ENCODE peak calls at places on chromosomes 13 and 19, in eight cellular contexts. C is lower leg skin, T is breast epithelium, S is A549, K is IMR-90, X is thyroid gland, N is body of pancreas, Y is Peyer's patch. H is an unnamed sample.

GRCh38 chr13:50999641-51000040 is 90.0 kb downstream of the RNASEH2B start:
- DNase-seq in C (no peak), T (no peak), S (no peak), K (no peak), X (no peak), N (no peak), Y (no peak), H (no peak)

GRCh38 chr19:33863436-33863835 is 66.8 kb downstream of the KCTD15 start:
- DNase-seq in C (no peak), T (peak; percentile 11), S (no peak), K (no peak), X (no peak), N (no peak), Y (no peak), H (peak; percentile 51)

GRCh38 chr13:25741796-25742195 is 310.0 kb downstream of the SHISA2 start:
- DNase-seq in C (no peak), T (no peak), S (no peak), K (no peak), X (no peak), N (no peak), Y (no peak), H (no peak)

GRCh38 chr19:38409631-38410133 is 6.8 kb downstream of the FAM98C start:
- DNase-seq in C (no peak), T (no peak), S (no peak), K (peak; percentile 54), X (no peak), N (no peak), Y (peak; percentile 45), H (no peak)

GRCh38 chr19:17985037-17985818 is 18.3 kb downstream of the KCNN1 start:
- DNase-seq in C (no peak), T (no peak), S (no peak), K (no peak), X (no peak), N (no peak), Y (no peak), H (no peak)

GRCh38 chr19:22335716-22336115 is 49.5 kb downstream of the ZNF729 start:
- DNase-seq in C (no peak), T (no peak), S (no peak), K (no peak), X (no peak), N (no peak), Y (no peak), H (no peak)

GRCh38 chr19:50720921-50721291 is 1.3 kb upstream of the SHANK1 start:
- DNase-seq in C (no peak), T (no peak), S (no peak), K (peak; percentile 73), X (no peak), N (no peak), Y (no peak), H (no peak)

GRCh38 chr19:40190891-40191835 is at the start of gene MAP3K10:
- DNase-seq in C (peak; percentile 34), T (no peak), S (peak; percentile 95), K (peak; percentile 51), X (peak; percentile 59), N (peak; percentile 68), Y (peak; percentile 83), H (peak; percentile 94)

GRCh38 chr19:16062789-16063188 is 13.5 kb upstream of the TPM4 start:
- DNase-seq in C (no peak), T (no peak), S (no peak), K (no peak), X (no peak), N (peak; percentile 44), Y (peak; percentile 76), H (peak; percentile 88)

GRCh38 chr19:2756477-2756876 is 16.7 kb upstream of the SLC39A3 start:
- DNase-seq in C (no peak), T (no peak), S (no peak), K (no peak), X (no peak), N (no peak), Y (no peak), H (peak; percentile 58)

GRCh38 chr13:50230365-50230978 is 215.2 kb downstream of the KCNRG start:
- DNase-seq in C (no peak), T (no peak), S (no peak), K (peak; percentile 53), X (no peak), N (no peak), Y (no peak), H (no peak)

GRCh38 chr13:40283666-40284065 is 382.8 kb downstream of the FOXO1 start:
- DNase-seq in C (no peak), T (peak; percentile 86), S (no peak), K (no peak), X (no peak), N (no peak), Y (no peak), H (no peak)

DNA sequence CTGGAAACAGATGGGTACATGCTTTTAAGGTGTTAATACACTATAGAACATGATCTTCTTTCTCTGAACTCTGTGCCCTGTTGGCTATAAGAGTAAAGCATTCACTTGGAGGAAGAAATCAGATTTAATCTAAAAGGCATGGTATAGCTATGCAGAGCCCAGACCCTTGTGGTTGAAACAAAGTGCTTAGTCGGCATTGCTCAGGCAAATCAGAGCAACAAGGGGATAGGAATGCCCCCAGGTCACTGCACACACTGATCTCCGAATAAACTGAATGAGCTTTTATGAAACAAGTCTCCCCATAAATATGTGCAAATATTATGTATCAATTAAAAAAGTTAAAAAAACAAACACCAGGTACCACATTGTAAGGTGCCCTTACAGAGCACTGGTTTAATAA is 52.0 kb upstream of the RGCC start:
- DNase-seq in C (no peak), T (no peak), S (no peak), K (no peak), X (no peak), N (no peak), Y (no peak), H (no peak)
- TF ChIP-seq POLR2A in C (no peak), T (no peak), S (no peak), K (no peak), X (no peak), N (no peak), Y (no peak), H (no peak)

DNA sequence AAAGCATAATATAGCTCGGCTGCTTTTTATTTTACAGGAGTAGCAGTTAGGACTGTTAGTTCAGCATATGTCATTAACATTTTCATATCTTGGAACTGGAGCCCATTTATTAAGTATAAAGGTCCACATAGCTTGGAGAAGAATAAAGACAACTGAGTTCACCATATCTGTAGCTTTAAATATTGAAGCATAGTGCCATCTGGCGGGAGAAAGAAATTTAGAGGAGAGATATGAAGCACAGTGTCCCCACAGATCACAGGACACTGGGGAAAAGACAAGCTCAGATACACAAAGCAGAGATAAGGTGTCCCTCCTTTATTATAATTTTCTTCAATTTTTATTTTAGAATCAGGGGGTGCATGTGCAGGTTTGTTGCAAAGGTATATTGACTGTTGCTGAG is 104.7 kb upstream of the FREM2 start:
- DNase-seq in C (no peak), T (no peak), S (peak; percentile 2), K (peak; percentile 16), X (no peak), N (peak; percentile 43), Y (no peak), H (no peak)
- TF ChIP-seq CTCF in C (no peak), T (no peak), S (peak; percentile 45), K (peak; percentile 35), X (no peak), N (peak; percentile 43), Y (peak; percentile 35), H (no peak)

GRCh38 chr19:58279042-58279924 is 528 bp downstream of the ZNF8 start:
- DNase-seq in C (peak; percentile 57), T (peak; percentile 33), S (peak; percentile 76), K (peak; percentile 51), X (peak; percentile 67), N (peak; percentile 71), Y (peak; percentile 68), H (no peak)

GRCh38 chr19:58277197-58277596 is 1.6 kb upstream of the ZNF8 start:
- DNase-seq in C (no peak), T (no peak), S (no peak), K (no peak), X (no peak), N (no peak), Y (no peak), H (no peak)

GRCh38 chr19:58277748-58278147 is 1.0 kb upstream of the ZNF8 start:
- DNase-seq in C (no peak), T (no peak), S (no peak), K (no peak), X (peak; percentile 3), N (no peak), Y (no peak), H (no peak)

GRCh38 chr19:58278156-58279041 is at the start of gene ZNF8:
- DNase-seq in C (peak; percentile 95), T (peak; percentile 93), S (peak; percentile 100), K (peak; percentile 98), X (peak; percentile 98), N (peak; percentile 97), Y (peak; percentile 97), H (peak; percentile 98)

GRCh38 chr19:58279925-58280316 is 1.2 kb downstream of the ZNF8 start:
- DNase-seq in C (no peak), T (no peak), S (no peak), K (no peak), X (no peak), N (no peak), Y (no peak), H (no peak)
- H3K4me3 ChIP-seq in C (no peak overlapping the region), T (peak overlapping the region; percentile 94), S (peak overlapping the region; percentile 85), K (no peak overlapping the region), X (no peak overlapping the region), N (no peak overlapping the region), Y (no peak overlapping the region), H (peak overlapping the region; percentile 88)

GRCh38 chr19:3804429-3804828 is 18.2 kb upstream of the MATK start:
- DNase-seq in C (no peak), T (no peak), S (no peak), K (no peak), X (no peak), N (no peak), Y (no peak), H (no peak)

GRCh38 chr19:3798137-3798536 is 12.0 kb upstream of the MATK start:
- DNase-seq in C (no peak), T (no peak), S (no peak), K (no peak), X (no peak), N (no peak), Y (no peak), H (no peak)

GRCh38 chr19:3803986-3804385 is 17.8 kb upstream of the MATK start:
- DNase-seq in C (no peak), T (no peak), S (no peak), K (no peak), X (no peak), N (no peak), Y (no peak), H (no peak)

GRCh38 chr19:3803114-3803888 is 17.1 kb upstream of the MATK start:
- DNase-seq in C (no peak), T (no peak), S (no peak), K (no peak), X (no peak), N (no peak), Y (no peak), H (no peak)

DNA sequence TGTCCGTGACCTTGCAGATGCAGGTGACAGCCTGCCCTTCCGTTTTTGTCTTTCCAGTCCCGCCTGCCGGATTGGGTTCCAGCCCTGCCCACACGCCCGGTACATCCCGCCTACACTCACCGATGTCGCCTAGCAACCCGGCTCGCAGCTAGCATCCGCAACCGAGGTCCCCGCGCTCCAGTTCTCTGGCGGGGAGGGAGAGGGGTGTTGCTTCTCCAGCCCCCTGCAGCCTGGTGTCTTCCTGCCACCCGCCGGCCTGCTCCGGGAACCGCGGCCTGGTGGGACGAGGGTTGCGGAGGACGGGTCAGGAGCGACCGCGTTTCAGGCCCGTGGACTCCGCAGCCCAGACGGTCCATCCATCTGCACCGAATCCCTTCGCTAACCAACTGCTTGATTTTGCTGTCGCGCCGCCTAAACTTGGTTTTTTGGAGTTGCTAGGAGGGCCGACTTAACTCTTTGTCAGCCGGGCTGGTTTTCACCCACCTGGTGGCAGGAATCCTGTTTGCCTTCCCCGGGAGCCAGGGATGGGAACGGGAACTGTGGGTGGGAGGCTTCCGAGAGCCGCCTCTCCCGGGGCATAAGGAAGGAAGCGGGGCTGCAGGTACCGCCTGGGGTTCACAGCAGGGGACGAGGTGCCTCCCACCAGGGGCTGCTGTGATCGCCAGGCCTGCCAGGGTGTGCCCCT is 15.4 kb upstream of the MATK start:
- DNase-seq in C (peak; percentile 20), T (peak; percentile 36), S (no peak), K (no peak), X (peak; percentile 36), N (peak; percentile 25), Y (no peak), H (peak; percentile 89)
- TF ChIP-seq POLR2A in C (no peak), T (no peak), S (no peak), K (no peak), X (no peak), N (no peak), Y (no peak), H (no peak)

H was measured in spleen.